ENCODE peak calls at places on chromosomes 11 and 22, in four cellular contexts. F, I, H and Q are unnamed samples.

GRCh38 chr22:21945453-21946261 is 7.0 kb downstream of the PPM1F start:
- DNase-seq in F (no peak), I (no peak), H (no peak), Q (no peak)

GRCh38 chr22:39219071-39220050 is 25.4 kb downstream of the PDGFB start:
- DNase-seq in I (no peak), F (no peak), H (no peak), Q (no peak)

GRCh38 chr11:113974741-113975470 is at the start of gene HTR3A:
- DNase-seq in I (no peak), F (peak; percentile 70), H (peak; percentile 69), Q (peak; percentile 31)

GRCh38 chr11:66012371-66012945 is 650 bp downstream of the CST6 start:
- DNase-seq in F (no peak), H (no peak), I (no peak), Q (no peak)

GRCh38 chr11:45578286-45578685 is 87.1 kb downstream of the CHST1 start:
- DNase-seq in H (no peak), I (no peak), F (no peak), Q (no peak)

GRCh38 chr11:1138053-1138452 is 19.7 kb upstream of the MUC5AC start:
- DNase-seq in I (no peak), H (no peak), F (no peak), Q (no peak)

GRCh38 chr11:73396985-73397384 is 20.8 kb downstream of the RELT start:
- DNase-seq in F (no peak), I (no peak), H (no peak), Q (peak; percentile 60)

GRCh38 chr11:17748044-17748443 is 13.5 kb downstream of the KCNC1 start:
- DNase-seq in I (no peak), H (no peak), F (no peak), Q (no peak)

GRCh38 chr11:61342207-61342803 is 9.3 kb downstream of the TKFC start:
- DNase-seq in I (no peak), F (no peak), H (no peak), Q (no peak)

GRCh38 chr11:73376803-73377629 is 817 bp downstream of the RELT start:
- DNase-seq in F (peak; percentile 40), H (peak; percentile 40), I (peak; percentile 66), Q (peak; percentile 86)

GRCh38 chr11:40746282-40746681 is 713.2 kb downstream of the LRRC4C start:
- DNase-seq in H (no peak), I (no peak), F (no peak), Q (no peak)

GRCh38 chr11:25242928-25243327 is 746.1 kb downstream of the LUZP2 start:
- DNase-seq in I (no peak), F (no peak), H (no peak), Q (no peak)

GRCh38 chr11:70567680-70568503 is 169.6 kb downstream of the CTTN start:
- DNase-seq in H (no peak), I (no peak), F (no peak), Q (peak; percentile 10)

GRCh38 chr22:43566021-43566420 is 154.2 kb downstream of the MPPED1 start:
- DNase-seq in I (no peak), H (no peak), F (no peak), Q (no peak)

GRCh38 chr22:49946612-49947295 is 13.8 kb upstream of the PIM3 start:
- DNase-seq in H (no peak), I (no peak), F (peak; percentile 87), Q (no peak)

GRCh38 chr11:73894725-73895335 is 18.0 kb downstream of the PAAF1 start:
- DNase-seq in I (no peak), F (no peak), H (no peak), Q (no peak)

GRCh38 chr11:2092956-2093412 is 46.2 kb downstream of the IGF2 start:
- DNase-seq in F (peak; percentile 95), H (no peak), I (peak; percentile 60), Q (peak; percentile 98)

GRCh38 chr11:100592619-100593309 is 94.3 kb upstream of the ARHGAP42 start:
- DNase-seq in I (no peak), F (no peak), H (no peak), Q (no peak)

GRCh38 chr11:45737056-45737455 is 67.9 kb upstream of the SLC35C1 start:
- DNase-seq in H (no peak), F (no peak), I (no peak), Q (no peak)

GRCh38 chr11:60831501-60832079 is 10.3 kb upstream of the CCDC86 start:
- DNase-seq in F (no peak), I (no peak), H (no peak), Q (no peak)

GRCh38 chr22:22783505-22783904 is 104.1 kb upstream of the IGLL5 start:
- DNase-seq in I (no peak), H (no peak), F (no peak), Q (no peak)

GRCh38 chr11:15941206-15941770 is 415.1 kb downstream of the SOX6 start:
- DNase-seq in I (no peak), H (no peak), F (peak; percentile 40), Q (peak; percentile 33)

GRCh38 chr11:72585762-72586590 is 88.2 kb downstream of the PDE2A start:
- DNase-seq in I (peak; percentile 69), F (peak; percentile 49), H (peak; percentile 38), Q (peak; percentile 54)

GRCh38 chr22:29469755-29470154 is 10.3 kb upstream of the NEFH start:
- DNase-seq in H (no peak), I (no peak), F (no peak), Q (no peak)

GRCh38 chr11:126893796-126894195 is 106.8 kb downstream of the KIRREL3 start:
- DNase-seq in F (no peak), H (no peak), I (no peak), Q (no peak)
- H3K9me3 ChIP-seq in F (no peaks in the 10 kb centered on the region), H (no peaks in the 10 kb centered on the region), I (no peaks in the 10 kb centered on the region), Q (no peaks in the 10 kb centered on the region)

DNA sequence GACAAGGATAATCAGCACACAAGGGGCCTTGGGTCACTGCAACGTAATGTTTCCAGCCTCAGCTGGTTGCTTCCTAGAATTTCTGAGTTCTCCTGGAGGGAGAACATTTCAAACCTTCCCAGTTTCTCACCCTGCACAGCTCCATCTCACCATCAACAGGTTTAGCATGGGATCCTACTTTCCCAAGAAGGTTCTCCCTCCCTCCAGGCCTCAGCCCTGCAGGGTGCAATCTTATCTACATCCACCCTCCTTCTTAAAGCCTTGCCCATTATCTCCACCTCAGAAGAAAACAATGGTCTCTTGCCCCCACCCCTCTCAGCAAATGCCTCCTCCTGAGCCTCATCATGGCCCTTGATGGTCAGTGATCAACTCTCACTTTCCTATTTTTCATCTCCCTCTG is 23.6 kb downstream of the CADM1 start:
- DNase-seq in F (no peak), I (no peak), H (no peak), Q (no peak)
- H3K4me1 ChIP-seq in F (no peaks in the 10 kb centered on the region), I (no peaks in the 10 kb centered on the region), H (no peaks in the 10 kb centered on the region), Q (no peaks in the 10 kb centered on the region)

DNA sequence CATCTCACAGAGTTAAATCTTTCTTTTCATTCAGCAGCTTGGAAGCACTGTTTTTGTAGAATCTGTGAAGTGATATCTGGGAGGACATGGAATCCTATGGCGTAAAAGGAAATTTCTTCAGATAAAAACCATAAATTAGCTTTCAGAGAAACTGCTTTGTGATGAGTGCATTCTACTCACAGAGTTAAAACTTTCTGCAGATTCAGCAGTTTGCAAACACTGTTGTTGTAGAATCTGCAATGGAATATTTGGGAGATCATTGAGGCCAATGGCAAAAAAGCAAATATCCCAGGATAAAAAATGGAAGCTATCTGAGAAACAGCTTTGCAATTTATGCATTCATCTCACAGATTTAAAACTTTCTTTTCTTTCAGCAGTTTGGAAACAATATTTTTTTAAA is 180.6 kb downstream of the OR4A47 start:
- DNase-seq in F (no peak), I (no peak), H (no peak), Q (no peak)
- H3K9me3 ChIP-seq in F (no peaks in the 10 kb centered on the region), I (peaks cover 40% of the 10 kb centered on the region), H (peaks cover 31% of the 10 kb centered on the region), Q (no peaks in the 10 kb centered on the region)

DNA sequence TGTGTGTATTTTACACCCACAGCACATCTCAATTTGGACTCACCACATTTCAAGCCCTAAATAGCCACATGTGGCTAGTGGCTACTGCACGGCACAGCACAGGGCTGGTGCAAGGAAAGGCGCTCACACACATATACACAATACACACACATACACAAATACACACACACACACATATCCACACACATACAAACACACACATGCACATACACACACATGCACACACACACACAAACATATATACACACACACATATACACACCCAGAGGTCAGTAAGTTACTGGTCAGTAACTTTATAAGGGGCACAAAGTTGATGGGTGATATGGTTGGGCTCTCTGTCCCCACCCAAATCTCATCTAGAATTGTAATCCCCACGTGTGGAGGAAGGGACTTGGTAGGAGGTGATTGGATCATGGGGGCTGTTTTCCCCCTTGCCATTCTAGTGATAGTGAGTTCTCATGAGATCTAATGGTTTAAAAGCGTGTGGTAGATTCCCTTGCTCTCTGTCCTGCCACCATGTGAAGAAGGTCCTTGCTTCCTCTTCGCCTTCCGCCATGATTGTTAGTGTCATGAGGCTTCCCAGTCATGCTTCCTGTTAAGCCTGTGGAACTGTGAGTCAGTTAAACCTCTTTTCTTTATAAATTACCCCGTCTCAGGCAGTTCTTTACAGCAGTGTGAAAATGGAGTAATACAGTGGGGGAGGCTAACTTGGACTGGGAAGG is 37.6 kb upstream of the DKK3 start:
- DNase-seq in H (no peak), F (no peak), I (no peak), Q (no peak)
- H3K4me1 ChIP-seq in H (peaks cover 8% of the 10 kb centered on the region), F (peaks cover 8% of the 10 kb centered on the region), I (no peaks in the 10 kb centered on the region), Q (peaks cover 21% of the 10 kb centered on the region)

DNA sequence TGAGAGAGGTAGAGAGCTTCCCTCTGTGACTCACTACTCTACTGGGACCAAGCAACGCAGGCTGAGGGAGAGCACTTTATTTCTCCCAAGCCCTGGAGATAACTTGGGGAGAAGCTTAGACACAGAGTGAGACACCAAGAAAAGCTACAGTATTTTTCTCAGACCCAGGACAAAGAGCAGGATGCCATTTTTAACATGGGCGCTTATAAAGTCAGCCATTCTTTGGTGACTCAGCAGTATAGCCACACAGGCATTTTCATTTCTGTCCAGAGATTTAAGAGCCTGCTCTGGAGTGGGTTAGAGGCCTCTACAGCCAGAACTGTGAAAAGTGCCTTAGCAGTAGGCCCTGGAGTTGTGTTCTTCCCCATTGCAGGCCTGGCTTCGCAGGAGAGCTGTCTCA is 55.0 kb upstream of the GLYAT start:
- DNase-seq in I (no peak), F (no peak), H (no peak), Q (no peak)
- H3K9me3 ChIP-seq in I (no peaks in the 10 kb centered on the region), F (no peaks in the 10 kb centered on the region), H (no peaks in the 10 kb centered on the region), Q (no peaks in the 10 kb centered on the region)

DNA sequence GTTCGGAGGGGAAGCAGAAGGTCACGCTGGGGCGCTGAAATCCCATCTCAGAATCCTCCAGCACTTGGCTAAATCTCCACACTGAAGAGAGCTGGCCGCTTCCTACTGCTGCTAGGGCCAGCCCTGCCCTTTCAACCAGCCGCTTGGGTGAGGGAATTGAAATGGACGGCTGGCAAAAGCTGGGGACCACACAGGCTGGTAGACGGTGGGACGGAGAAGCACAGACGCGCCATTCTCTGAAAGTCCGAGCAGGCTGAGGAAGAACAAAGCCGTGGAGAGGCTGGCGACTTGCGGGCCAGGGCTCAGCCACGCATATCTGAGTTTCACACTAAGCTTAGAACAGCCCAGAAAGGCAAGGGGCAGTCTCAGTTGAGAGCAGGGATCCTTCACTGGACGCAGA is 3.6 kb downstream of the EHD1 start:
- DNase-seq in H (no peak), I (no peak), F (peak; percentile 50), Q (no peak)
- H3K4me1 ChIP-seq in H (peaks cover 22% of the 10 kb centered on the region), I (peaks cover 86% of the 10 kb centered on the region), F (peaks cover 66% of the 10 kb centered on the region), Q (peaks cover 82% of the 10 kb centered on the region)